ENCODE peak calls at places on chromosomes 12 and 14, in six cellular contexts. N, K, O, L, S and P are unnamed samples.

GRCh38 chr12:124863409-124864325 is at the start of gene SCARB1:
- DNase-seq in N (peak), L (peak), K (peak), O (peak), S (peak), P (peak)

GRCh38 chr12:93521225-93521854 is 51.1 kb upstream of the SOCS2 start:
- DNase-seq in K (no peak), L (peak), O (no peak), S (no peak), N (no peak), P (no peak)

GRCh38 chr12:132222096-132222807 is 78.0 kb downstream of the NOC4L start:
- DNase-seq in L (no peak), S (no peak), K (no peak), O (no peak), N (no peak), P (peak)

GRCh38 chr14:75090353-75090752 is 20.9 kb downstream of the ZC2HC1C start:
- DNase-seq in S (no peak), N (no peak), O (no peak), K (no peak), L (no peak), P (no peak)

GRCh38 chr14:32298346-32298745 is 30.8 kb upstream of the AKAP6 start:
- DNase-seq in S (no peak), N (no peak), K (no peak), O (no peak), L (no peak), P (no peak)

GRCh38 chr12:125873031-125873430 is 807.8 kb downstream of the AACS start:
- DNase-seq in L (no peak), N (no peak), S (no peak), K (no peak), O (no peak), P (no peak)

GRCh38 chr12:591571-592505 is 71.4 kb downstream of the NINJ2 start:
- DNase-seq in N (peak), L (peak), O (no peak), S (no peak), K (no peak), P (peak)

GRCh38 chr14:80992580-80992979 is 37.2 kb downstream of the TSHR start:
- DNase-seq in O (no peak), L (no peak), N (no peak), K (no peak), S (no peak), P (no peak)

GRCh38 chr12:66117242-66117641 is 13.3 kb downstream of the LLPH start:
- DNase-seq in K (no peak), L (no peak), N (no peak), S (no peak), O (no peak), P (no peak)

GRCh38 chr14:55705651-55706340 is 125.8 kb downstream of the KTN1 start:
- DNase-seq in N (peak), K (no peak), S (no peak), L (peak), O (no peak), P (no peak)

GRCh38 chr14:77924392-77924948 is 124.6 kb downstream of the ADCK1 start:
- DNase-seq in N (no peak), K (no peak), S (no peak), L (no peak), O (no peak), P (no peak)

GRCh38 chr14:75370416-75371205 is 57.2 kb upstream of the JDP2 start:
- DNase-seq in N (no peak), S (no peak), O (no peak), L (no peak), K (no peak), P (no peak)

GRCh38 chr14:106586098-106586704 is 1059.8 kb downstream of the TMEM121 start:
- DNase-seq in O (no peak), N (peak), K (peak), L (peak), S (no peak), P (peak)

GRCh38 chr12:53289891-53290290 is 5.5 kb upstream of the PFDN5 start:
- DNase-seq in O (no peak), S (no peak), N (no peak), L (no peak), K (no peak), P (no peak)

GRCh38 chr14:78567343-78567742 is 397.2 kb downstream of the NRXN3 start:
- DNase-seq in L (no peak), S (no peak), O (no peak), N (no peak), K (no peak), P (no peak)

DNA sequence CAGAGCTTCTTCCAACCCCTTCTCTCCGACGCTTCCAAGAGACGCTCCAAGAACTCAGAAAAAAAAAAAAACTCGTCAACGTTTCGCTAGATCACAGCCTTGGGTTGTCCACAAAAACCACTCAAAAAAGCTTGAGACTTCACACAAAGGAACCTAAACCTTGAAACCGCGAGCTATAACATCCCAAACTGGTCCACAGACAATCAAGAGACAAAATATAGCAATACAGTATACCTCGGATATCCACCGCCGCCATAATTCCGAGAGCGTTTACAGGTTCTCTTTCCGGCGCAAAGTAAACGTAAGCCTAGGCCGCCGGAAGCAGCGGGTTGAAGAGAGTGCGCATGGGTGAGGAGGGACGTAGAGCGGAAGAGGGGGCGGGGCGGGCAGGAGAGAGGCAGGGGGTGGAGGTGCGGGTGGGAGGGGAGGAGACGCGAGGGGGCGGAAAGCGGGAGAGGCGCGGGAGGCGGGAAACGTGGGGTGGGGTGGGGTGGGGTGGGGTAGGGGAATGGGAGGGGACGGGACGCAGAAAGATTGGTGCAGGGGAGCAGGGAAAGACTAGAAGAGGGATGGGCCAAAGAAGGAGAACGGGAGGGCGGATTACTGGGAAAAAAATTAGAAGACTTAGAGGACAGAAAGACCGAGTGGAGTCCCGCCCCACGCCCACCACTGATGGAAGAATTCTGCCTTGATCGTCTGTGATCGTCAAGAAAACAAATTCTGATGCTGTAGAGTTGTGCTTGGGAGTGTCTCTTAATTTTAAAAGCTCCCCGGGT is at the start of gene MED6:
- DNase-seq in S (peak), N (peak), L (peak), O (peak), K (peak), P (peak)
- TF ChIP-seq POLR2A in S (peak), N (no peak), L (no peak), O (no peak), K (peak), P (peak)

DNA sequence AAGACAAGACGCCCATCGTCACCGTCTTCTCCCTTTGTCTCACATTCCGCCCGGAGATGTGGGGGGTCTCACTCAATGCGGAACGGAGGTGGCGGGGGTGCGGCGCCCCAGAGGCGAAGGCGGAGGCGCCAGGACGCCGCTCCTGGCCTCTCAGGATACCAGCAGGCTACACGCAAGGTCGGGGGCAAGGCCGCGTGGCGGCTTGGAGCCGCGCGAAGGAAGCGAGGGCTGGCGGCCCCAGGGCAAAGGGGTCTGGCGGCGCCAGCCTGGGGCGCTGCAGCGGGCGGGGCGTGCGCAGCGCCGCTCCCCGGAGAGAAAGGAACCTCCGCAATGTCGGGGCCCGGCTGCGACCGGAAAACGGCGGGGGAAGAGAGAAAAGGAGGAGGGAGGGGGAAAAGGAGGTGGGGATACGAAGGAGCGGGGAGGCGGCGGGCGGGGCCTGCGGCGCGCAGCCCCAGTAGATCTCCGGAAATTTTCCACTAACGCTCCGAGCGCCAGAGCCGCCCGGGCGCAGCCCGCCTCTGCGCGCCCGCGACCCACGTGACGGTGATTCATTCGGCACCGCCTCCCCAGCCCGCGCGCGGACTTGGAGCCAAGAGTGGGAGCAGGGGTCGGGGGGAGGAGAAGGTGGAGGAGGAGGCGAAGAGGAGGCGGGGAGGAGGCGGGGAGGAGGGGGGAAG is 10.5 kb upstream of the SLC38A2 start:
- DNase-seq in O (peak), K (peak), N (peak), L (peak), S (peak), P (peak)
- TF ChIP-seq POLR2A in O (peak), K (peak), N (peak), L (peak), S (peak), P (peak)

GRCh38 chr12:6958609-6959375 is 7.6 kb downstream of the PTPN6 start:
- DNase-seq in K (no peak), L (no peak), S (no peak), N (no peak), O (no peak), P (no peak)
- TF ChIP-seq POLR2A in K (peak), L (no peak), S (no peak), N (no peak), O (no peak), P (no peak)

GRCh38 chr12:56150563-56150962 is 1.8 kb upstream of the MYL6B start:
- DNase-seq in K (no peak), N (no peak), S (no peak), O (no peak), L (no peak), P (peak)

GRCh38 chr12:56152756-56153137 is 360 bp downstream of the MYL6B start:
- DNase-seq in L (no peak), S (no peak), O (no peak), K (no peak), N (no peak), P (no peak)

GRCh38 chr12:56153291-56154065 is 1.1 kb downstream of the MYL6B start:
- DNase-seq in K (no peak), N (no peak), S (no peak), O (no peak), L (no peak), P (no peak)

GRCh38 chr12:56151672-56152131 is 685 bp upstream of the MYL6B start:
- DNase-seq in O (no peak), L (peak), N (peak), S (no peak), K (no peak), P (peak)

GRCh38 chr12:56152132-56152755 is at the start of gene MYL6B:
- DNase-seq in S (peak), K (peak), L (peak), O (peak), N (peak), P (peak)
- TF ChIP-seq POLR2A in S (peak), K (peak), L (no peak), O (peak), N (peak), P (peak)

GRCh38 chr14:29536886-29537511 is 390.6 kb downstream of the PRKD1 start:
- DNase-seq in O (no peak), N (no peak), L (no peak), S (no peak), K (no peak), P (peak)
- TF ChIP-seq POLR2A in O (no peak), N (no peak), L (no peak), S (no peak), K (no peak), P (no peak)

GRCh38 chr12:76346236-76346635 is 2.0 kb downstream of the BBS10 start:
- DNase-seq in S (no peak), N (no peak), L (no peak), K (no peak), O (no peak), P (no peak)

GRCh38 chr12:76346798-76347420 is 1.3 kb downstream of the BBS10 start:
- DNase-seq in S (no peak), N (no peak), K (no peak), O (no peak), L (no peak), P (peak)

GRCh38 chr12:76345569-76345968 is 2.6 kb downstream of the BBS10 start:
- DNase-seq in L (no peak), N (no peak), K (no peak), O (no peak), S (no peak), P (no peak)

GRCh38 chr12:76348079-76348901 is at the start of gene BBS10:
- DNase-seq in L (peak), O (peak), S (peak), K (peak), N (peak), P (peak)
- TF ChIP-seq POLR2A in L (no peak), O (no peak), S (peak), K (peak), N (no peak), P (peak)

DNA sequence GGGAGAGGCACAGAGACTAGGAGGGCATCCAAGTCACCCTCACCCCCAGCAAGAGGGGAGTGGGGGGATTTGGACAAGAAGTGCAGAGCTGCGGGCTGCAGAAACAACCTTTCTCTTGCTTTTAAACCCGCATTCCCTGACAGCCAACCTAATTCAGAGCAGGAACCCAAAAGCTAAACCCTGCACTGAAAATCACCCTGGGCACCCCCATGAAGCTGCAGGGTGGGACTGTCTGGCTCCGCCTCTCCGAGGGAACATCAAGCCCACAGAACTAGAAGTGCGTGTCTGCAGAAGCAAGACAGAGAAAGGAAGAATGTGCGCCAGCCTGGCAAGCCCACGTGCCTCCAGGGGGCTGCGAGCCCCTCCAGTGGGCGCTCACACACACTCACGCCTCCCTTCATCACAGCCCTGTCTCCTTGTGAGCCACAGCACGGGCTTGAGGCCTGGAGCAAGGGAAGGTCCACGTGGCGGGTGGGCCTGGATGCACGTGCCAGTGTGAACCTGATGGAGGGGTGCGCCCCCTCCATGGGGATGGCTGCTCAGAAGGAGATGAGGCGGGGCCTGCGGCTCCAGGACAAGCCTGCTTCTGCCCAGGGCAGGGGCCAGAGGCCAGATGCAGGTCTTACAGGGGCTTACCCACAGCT is 27.8 kb upstream of the PNMA1 start:
- DNase-seq in N (no peak), S (no peak), K (no peak), O (no peak), L (no peak), P (peak)
- TF ChIP-seq POLR2A in N (no peak), S (no peak), K (no peak), O (no peak), L (no peak), P (peak)

GRCh38 chr12:55726911-55727310 is 1.9 kb downstream of the CD63 start:
- DNase-seq in K (no peak), O (no peak), S (no peak), N (no peak), L (no peak), P (no peak)

GRCh38 chr12:55728932-55729591 is at the start of gene CD63:
- DNase-seq in K (peak), S (peak), L (peak), O (peak), N (peak), P (peak)

GRCh38 chr12:55727643-55728184 is 1.1 kb downstream of the CD63 start:
- DNase-seq in K (no peak), O (peak), L (peak), S (no peak), N (peak), P (peak)

GRCh38 chr12:55729592-55730446 is 1.0 kb upstream of the CD63 start:
- DNase-seq in K (no peak), O (peak), N (peak), S (peak), L (peak), P (peak)

GRCh38 chr12:55728185-55728931 is 451 bp downstream of the CD63 start:
- DNase-seq in K (no peak), S (peak), L (peak), N (peak), O (peak), P (peak)
- TF ChIP-seq POLR2A in K (no peak), S (no peak), L (no peak), N (no peak), O (peak), P (no peak)

GRCh38 chr12:121769297-121769830 is 24.1 kb downstream of the RHOF start:
- DNase-seq in N (no peak), L (no peak), K (no peak), S (no peak), O (no peak), P (no peak)

GRCh38 chr12:121767525-121768016 is 25.9 kb downstream of the RHOF start:
- DNase-seq in O (peak), N (no peak), S (no peak), K (no peak), L (no peak), P (no peak)

GRCh38 chr12:121770388-121770787 is 23.1 kb downstream of the RHOF start:
- DNase-seq in O (no peak), N (no peak), L (no peak), K (no peak), S (no peak), P (no peak)

GRCh38 chr12:121770802-121771625 is 22.5 kb downstream of the RHOF start:
- DNase-seq in S (no peak), K (no peak), L (no peak), O (no peak), N (no peak), P (no peak)

DNA sequence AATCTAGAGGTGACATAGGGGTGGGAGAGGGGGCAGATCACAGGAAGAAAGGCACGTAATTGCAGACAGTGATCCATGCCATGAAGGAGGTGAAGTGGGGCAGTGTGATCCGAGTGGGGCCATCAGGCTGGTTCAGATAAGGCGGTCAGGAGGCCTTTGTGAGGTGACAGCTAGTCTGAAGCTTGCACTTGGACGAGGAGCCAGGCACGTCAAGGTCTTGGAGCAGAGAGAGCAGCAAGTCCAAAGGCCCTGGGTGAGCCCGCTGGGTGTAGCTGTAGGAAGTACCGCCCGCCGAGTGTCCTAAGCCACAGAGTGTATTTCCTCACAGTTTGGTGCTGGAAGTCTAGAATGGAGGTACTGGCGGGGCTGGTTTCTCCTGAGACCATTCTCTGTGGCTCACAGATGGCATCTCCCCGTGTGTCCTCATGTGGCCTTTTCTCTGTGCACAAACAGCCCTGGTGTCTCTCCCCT is 23.6 kb downstream of the RHOF start:
- DNase-seq in S (no peak), O (no peak), K (no peak), L (no peak), N (no peak), P (peak)
- TF ChIP-seq POLR2A in S (no peak), O (no peak), K (no peak), L (no peak), N (no peak), P (peak)